ENCODE peak calls at places on chromosomes 6 and 20, in four cellular contexts. C is colonic mucosa, Z is fibroblast of the aortic adventitia, A is neural progenitor cell. L is an unnamed sample.

GRCh38 chr6:399785-400517 is 8.4 kb downstream of the IRF4 start:
- DNase-seq in A (no peak), Z (no peak), C (no peak), L (no peak)

GRCh38 chr6:167244064-167244949 is 46.8 kb upstream of the UNC93A start:
- DNase-seq in C (no peak), Z (no peak), A (no peak), L (no peak)

GRCh38 chr6:158328446-158328845 is 16.2 kb downstream of the TULP4 start:
- DNase-seq in Z (no peak), A (no peak), C (peak), L (no peak)

GRCh38 chr20:5074050-5074674 is 45.6 kb downstream of the PCNA start:
- DNase-seq in Z (peak), A (no peak), C (no peak), L (no peak)

GRCh38 chr6:169452117-169452868 is 198.6 kb upstream of the THBS2 start:
- DNase-seq in A (no peak), C (peak), Z (peak), L (peak)

GRCh38 chr6:160135922-160136655 is 14.5 kb downstream of the SLC22A1 start:
- DNase-seq in Z (no peak), C (no peak), A (no peak), L (no peak)

GRCh38 chr6:110874880-110875547 is 429 bp downstream of the AMD1 start:
- DNase-seq in A (peak), Z (no peak), C (peak), L (no peak)

GRCh38 chr6:37047933-37048850 is 42.7 kb downstream of the FGD2 start:
- DNase-seq in A (no peak), Z (no peak), C (no peak), L (no peak)

GRCh38 chr20:7744411-7744810 is 195.8 kb downstream of the HAO1 start:
- DNase-seq in C (no peak), Z (peak), A (no peak), L (no peak)

GRCh38 chr6:158417760-158418098 is 105.5 kb downstream of the TULP4 start:
- DNase-seq in C (no peak), A (no peak), Z (peak), L (no peak)

GRCh38 chr6:1117530-1118286 is 194.2 kb upstream of the FOXQ1 start:
- DNase-seq in Z (no peak), C (no peak), A (no peak), L (no peak)

GRCh38 chr6:21666200-21666671 is 72.7 kb downstream of the SOX4 start:
- DNase-seq in A (peak), Z (peak), C (peak), L (no peak)

GRCh38 chr6:20589266-20589665 is 55.0 kb downstream of the CDKAL1 start:
- DNase-seq in A (no peak), C (no peak), Z (peak), L (peak)

GRCh38 chr6:6033858-6034257 is 27.1 kb upstream of the NRN1 start:
- DNase-seq in Z (no peak), A (no peak), C (no peak), L (no peak)

GRCh38 chr6:83590413-83590812 is 78.1 kb downstream of the PRSS35 start:
- DNase-seq in A (no peak), Z (no peak), C (no peak), L (no peak)

GRCh38 chr6:132405143-132405915 is 4.1 kb upstream of the MOXD1 start:
- DNase-seq in C (no peak), Z (peak), A (no peak), L (no peak)

GRCh38 chr6:137070303-137070702 is 25.5 kb upstream of the IL20RA start:
- DNase-seq in C (no peak), Z (no peak), A (no peak), L (no peak)

GRCh38 chr6:163460307-163460782 is 45.8 kb downstream of the QKI start:
- DNase-seq in A (peak), Z (peak), C (no peak), L (no peak)

GRCh38 chr6:22770042-22770441 is 200.7 kb downstream of the HDGFL1 start:
- DNase-seq in Z (no peak), A (no peak), C (no peak), L (no peak)

GRCh38 chr20:11001767-11002540 is 328.2 kb upstream of the JAG1 start:
- DNase-seq in A (no peak), C (no peak), Z (no peak), L (peak)

GRCh38 chr6:44456070-44456965 is 68.8 kb downstream of the CDC5L start:
- DNase-seq in Z (peak), A (peak), C (peak), L (no peak)

GRCh38 chr6:17584241-17584803 is 15.8 kb upstream of the FAM8A1 start:
- DNase-seq in C (no peak), A (peak), Z (peak), L (peak)

GRCh38 chr20:18794428-18794787 is 19.2 kb upstream of the SCP2D1 start:
- DNase-seq in Z (no peak), C (no peak), A (no peak), L (no peak)

GRCh38 chr6:168666170-168666569 is 225.2 kb downstream of the SMOC2 start:
- DNase-seq in C (no peak), Z (no peak), A (no peak), L (no peak)

GRCh38 chr6:40671338-40672050 is 84.3 kb upstream of the LRFN2 start:
- DNase-seq in C (peak), A (no peak), Z (no peak), L (no peak)

GRCh38 chr20:42161228-42161829 is 543.2 kb upstream of the CHD6 start:
- DNase-seq in Z (no peak), C (no peak), A (peak), L (no peak)

GRCh38 chr6:99308788-99309187 is 40.7 kb downstream of the FAXC start:
- DNase-seq in Z (no peak), C (no peak), A (no peak), L (no peak)

GRCh38 chr6:99307295-99307907 is 42.1 kb downstream of the FAXC start:
- DNase-seq in Z (no peak), C (no peak), A (peak), L (no peak)

GRCh38 chr6:99312354-99312753 is 37.1 kb downstream of the FAXC start:
- DNase-seq in C (no peak), A (no peak), Z (no peak), L (no peak)
- H3K4me3 ChIP-seq in C (no peak), A (no peak), Z (no peak), L (no peak)

GRCh38 chr20:31877684-31878083 is 7.2 kb downstream of the TTLL9 start:
- DNase-seq in A (no peak), Z (no peak), C (no peak), L (no peak)

GRCh38 chr20:31883829-31884228 is 13.4 kb downstream of the TTLL9 start:
- DNase-seq in A (no peak), Z (no peak), C (no peak), L (no peak)

GRCh38 chr20:31881945-31882344 is 11.5 kb downstream of the TTLL9 start:
- DNase-seq in A (no peak), C (no peak), Z (no peak), L (no peak)

GRCh38 chr20:31879143-31879987 is 8.9 kb downstream of the TTLL9 start:
- DNase-seq in Z (peak), A (peak), C (peak), L (peak)
- TF ChIP-seq CTCF in Z (peak), A (peak), C (no peak), L (no peak)

GRCh38 chr6:149938571-149939462 is 3.0 kb upstream of the ULBP2 start:
- DNase-seq in C (no peak), Z (no peak), A (no peak), L (no peak)
- H3K4me3 ChIP-seq in C (peak), Z (peak), A (peak), L (peak)

DNA sequence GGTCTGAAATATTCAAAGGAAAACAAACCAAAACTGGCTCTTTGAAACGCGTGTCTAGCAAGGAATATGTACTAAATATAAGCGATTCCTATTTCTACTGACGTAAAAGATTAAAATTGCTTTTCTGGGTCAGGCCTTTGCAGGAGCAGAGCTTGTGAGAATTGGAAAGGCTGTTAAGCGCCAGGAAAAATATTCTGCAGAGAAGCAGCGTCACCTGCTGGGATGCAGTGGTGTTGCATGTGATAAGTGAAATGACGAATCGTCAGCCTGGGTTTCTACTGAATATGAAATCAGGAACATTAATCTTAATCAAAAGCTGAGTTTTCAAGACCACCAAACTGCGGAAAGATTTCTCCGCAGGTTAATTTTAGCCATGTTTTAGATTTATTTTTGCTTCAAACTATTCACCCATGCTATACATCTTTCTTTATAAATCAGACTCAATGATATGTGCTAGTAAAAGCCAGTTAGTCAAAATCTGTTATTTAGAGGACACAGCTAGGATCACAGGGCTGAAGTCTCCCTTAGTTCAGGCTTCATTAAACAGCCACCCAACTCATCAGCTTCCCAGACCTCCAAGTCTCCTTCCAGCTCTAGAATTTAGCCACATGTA is 67.4 kb downstream of the ALDH8A1 start:
- DNase-seq in Z (peak), C (peak), A (peak), L (peak)
- TF ChIP-seq CTCF in Z (peak), C (peak), A (peak), L (peak)

GRCh38 chr20:709864-710761 is 34.5 kb upstream of the SCRT2 start:
- DNase-seq in C (no peak), A (peak), Z (no peak), L (no peak)

GRCh38 chr20:707711-708110 is 32.1 kb upstream of the SCRT2 start:
- DNase-seq in C (no peak), Z (no peak), A (no peak), L (no peak)

GRCh38 chr20:708956-709355 is 33.4 kb upstream of the SCRT2 start:
- DNase-seq in Z (no peak), A (no peak), C (no peak), L (no peak)

GRCh38 chr20:710762-711120 is 35.1 kb upstream of the SCRT2 start:
- DNase-seq in C (no peak), A (no peak), Z (no peak), L (no peak)

DNA sequence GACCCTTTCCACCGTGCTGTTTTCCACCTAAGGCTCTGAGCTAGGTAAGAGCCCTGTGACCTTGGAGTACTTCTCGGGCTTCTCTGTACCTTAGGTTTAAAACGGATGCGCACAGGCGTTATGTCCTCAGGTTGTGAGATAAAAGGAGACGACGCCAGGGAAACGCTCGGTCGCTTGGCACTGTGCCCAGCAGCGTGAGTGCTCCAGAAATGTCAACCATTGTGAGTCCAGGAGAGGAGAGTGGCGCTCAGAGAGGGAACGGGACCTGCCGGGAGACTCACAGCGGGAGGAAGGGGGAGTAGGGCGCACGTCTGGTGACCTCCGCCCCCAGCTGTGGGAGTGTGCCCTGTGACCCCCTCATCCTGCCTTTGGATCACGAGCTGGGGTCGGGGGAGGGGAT is 33.8 kb upstream of the SCRT2 start:
- DNase-seq in A (no peak), C (peak), Z (no peak), L (no peak)
- H3K4me3 ChIP-seq in A (peak), C (no peak), Z (no peak), L (no peak)

GRCh38 chr6:129007819-129008218 is 124.9 kb downstream of the LAMA2 start:
- DNase-seq in C (no peak), A (no peak), Z (no peak), L (no peak)
- TF ChIP-seq CTCF in C (no peak), A (no peak), Z (no peak), L (no peak)

GRCh38 chr6:130826442-130827246 is 562 bp upstream of the SMLR1 start:
- DNase-seq in A (no peak), C (no peak), Z (no peak), L (no peak)

GRCh38 chr6:130825772-130826441 is 1.3 kb upstream of the SMLR1 start:
- DNase-seq in A (no peak), Z (no peak), C (no peak), L (no peak)

GRCh38 chr6:130824978-130825694 is 2.1 kb upstream of the SMLR1 start:
- DNase-seq in Z (no peak), A (no peak), C (no peak), L (no peak)

GRCh38 chr6:130829333-130829910 is 2.2 kb downstream of the SMLR1 start:
- DNase-seq in C (no peak), A (no peak), Z (no peak), L (no peak)

DNA sequence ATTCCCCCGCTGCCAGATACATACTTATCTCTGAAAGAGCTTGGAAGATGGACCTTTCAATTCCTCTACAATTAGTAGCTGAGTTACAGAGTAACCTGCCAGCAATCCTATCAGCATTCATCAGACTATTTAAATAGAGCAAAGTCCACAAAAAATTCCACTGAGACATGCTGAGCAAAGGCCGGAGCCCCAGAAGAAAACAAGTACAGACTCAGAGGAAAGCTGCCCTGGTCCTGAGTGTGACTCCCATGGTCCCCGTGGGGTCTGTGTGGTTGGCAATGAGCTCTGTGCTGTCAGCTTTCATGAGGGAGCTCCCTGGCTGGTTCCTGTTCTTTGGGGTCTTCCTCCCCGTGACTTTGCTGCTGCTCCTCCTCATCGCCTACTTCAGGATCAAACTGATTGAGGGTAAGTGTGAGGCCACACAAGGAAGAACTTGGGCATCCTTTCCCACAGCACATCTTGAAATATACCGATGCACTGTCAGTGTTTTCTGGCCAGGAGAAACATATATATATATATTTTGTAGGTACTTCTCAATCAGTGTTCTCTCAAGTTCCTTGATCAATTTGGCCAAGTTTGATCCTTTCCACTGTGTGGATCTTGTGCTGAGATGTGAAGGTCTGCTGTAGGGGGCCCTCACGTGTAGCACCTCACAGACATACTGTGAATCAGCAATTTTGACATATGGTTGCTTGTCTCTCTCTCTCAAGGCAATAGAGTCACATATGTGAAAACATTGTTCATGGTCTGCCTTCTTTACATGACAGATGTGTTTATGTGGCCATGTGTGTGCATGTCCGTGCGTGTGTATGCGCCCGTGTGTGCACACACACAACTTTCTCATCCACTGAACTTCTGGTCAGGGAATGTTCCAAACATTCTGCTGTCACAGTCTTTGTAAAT is at the start of gene SMLR1:
- DNase-seq in A (no peak), Z (no peak), C (no peak), L (no peak)
- H3K4me3 ChIP-seq in A (no peak), Z (no peak), C (no peak), L (no peak)

GRCh38 chr6:27472617-27473400 is at the start of gene ZNF184:
- DNase-seq in A (peak), Z (peak), C (peak), L (peak)
- TF ChIP-seq CTCF in A (peak), Z (peak), C (no peak), L (no peak)

L was measured in LNCaP clone FGC.